ENCODE peak calls at places on chromosomes 6 and 20, in eight cellular contexts. One of them, this sample, is unnamed.

GRCh38 chr20:54920491-54920890 is 445.1 kb downstream of the DOK5 start:
- DNase-seq in K562: no peak
- DNase-seq in breast epithelium: no peak
- DNase-seq in stomach: no peak
- DNase-seq in GM12891: no peak
- DNase-seq in HCT116: no peak
- DNase-seq in transverse colon: no peak
- DNase-seq in suprapubic skin: no peak
- DNase-seq in this sample: no peak

GRCh38 chr20:38293490-38294333 is 10.2 kb upstream of the BPI start:
- DNase-seq in HCT116: no peak
- DNase-seq in suprapubic skin: no peak
- DNase-seq in transverse colon: no peak
- DNase-seq in K562: no peak
- DNase-seq in breast epithelium: no peak
- DNase-seq in GM12891: no peak
- DNase-seq in stomach: no peak
- DNase-seq in this sample: no peak

GRCh38 chr6:72406517-72406916 is 215.3 kb upstream of the KCNQ5 start:
- DNase-seq in GM12891: no peak
- DNase-seq in stomach: no peak
- DNase-seq in transverse colon: no peak
- DNase-seq in breast epithelium: no peak
- DNase-seq in HCT116: no peak
- DNase-seq in K562: no peak
- DNase-seq in suprapubic skin: no peak
- DNase-seq in this sample: no peak

GRCh38 chr6:96626749-96627353 is 63.9 kb downstream of the FHL5 start:
- DNase-seq in transverse colon: no peak
- DNase-seq in GM12891: no peak
- DNase-seq in K562: peak
- DNase-seq in breast epithelium: no peak
- DNase-seq in suprapubic skin: no peak
- DNase-seq in HCT116: peak
- DNase-seq in stomach: no peak
- DNase-seq in this sample: no peak

GRCh38 chr6:165571721-165572132 is 91.3 kb downstream of the PDE10A start:
- DNase-seq in transverse colon: no peak
- DNase-seq in GM12891: peak
- DNase-seq in HCT116: no peak
- DNase-seq in stomach: no peak
- DNase-seq in K562: no peak
- DNase-seq in suprapubic skin: no peak
- DNase-seq in breast epithelium: no peak
- DNase-seq in this sample: no peak

GRCh38 chr6:114227944-114228343 is 114.9 kb downstream of the HS3ST5 start:
- DNase-seq in K562: no peak
- DNase-seq in transverse colon: no peak
- DNase-seq in suprapubic skin: no peak
- DNase-seq in HCT116: no peak
- DNase-seq in GM12891: no peak
- DNase-seq in stomach: no peak
- DNase-seq in breast epithelium: no peak
- DNase-seq in this sample: no peak

GRCh38 chr6:147970970-147971369 is 371.7 kb upstream of the SASH1 start:
- DNase-seq in suprapubic skin: no peak
- DNase-seq in GM12891: no peak
- DNase-seq in HCT116: no peak
- DNase-seq in breast epithelium: no peak
- DNase-seq in stomach: no peak
- DNase-seq in transverse colon: no peak
- DNase-seq in K562: no peak
- DNase-seq in this sample: no peak

GRCh38 chr6:45687570-45687969 is 309.8 kb upstream of the SUPT3H start:
- DNase-seq in suprapubic skin: no peak
- DNase-seq in breast epithelium: no peak
- DNase-seq in transverse colon: no peak
- DNase-seq in K562: no peak
- DNase-seq in GM12891: no peak
- DNase-seq in HCT116: no peak
- DNase-seq in stomach: no peak
- DNase-seq in this sample: no peak

GRCh38 chr6:119276211-119276610 is 73.3 kb downstream of the MAN1A1 start:
- DNase-seq in K562: no peak
- DNase-seq in breast epithelium: no peak
- DNase-seq in stomach: no peak
- DNase-seq in HCT116: no peak
- DNase-seq in GM12891: no peak
- DNase-seq in suprapubic skin: no peak
- DNase-seq in transverse colon: no peak
- DNase-seq in this sample: no peak

GRCh38 chr6:89079611-89080213 is 839 bp upstream of the PNRC1 start:
- DNase-seq in K562: no peak
- DNase-seq in GM12891: no peak
- DNase-seq in suprapubic skin: no peak
- DNase-seq in breast epithelium: peak
- DNase-seq in HCT116: no peak
- DNase-seq in stomach: peak
- DNase-seq in transverse colon: peak
- DNase-seq in this sample: peak

GRCh38 chr6:35754452-35755321 is 17.9 kb downstream of the ARMC12 start:
- DNase-seq in suprapubic skin: no peak
- DNase-seq in HCT116: no peak
- DNase-seq in K562: peak
- DNase-seq in stomach: no peak
- DNase-seq in GM12891: no peak
- DNase-seq in transverse colon: no peak
- DNase-seq in breast epithelium: no peak
- DNase-seq in this sample: no peak

GRCh38 chr6:83113258-83113657 is 45.8 kb downstream of the DOP1A start:
- DNase-seq in K562: no peak
- DNase-seq in breast epithelium: no peak
- DNase-seq in GM12891: no peak
- DNase-seq in HCT116: no peak
- DNase-seq in suprapubic skin: no peak
- DNase-seq in stomach: no peak
- DNase-seq in transverse colon: no peak
- DNase-seq in this sample: no peak

DNA sequence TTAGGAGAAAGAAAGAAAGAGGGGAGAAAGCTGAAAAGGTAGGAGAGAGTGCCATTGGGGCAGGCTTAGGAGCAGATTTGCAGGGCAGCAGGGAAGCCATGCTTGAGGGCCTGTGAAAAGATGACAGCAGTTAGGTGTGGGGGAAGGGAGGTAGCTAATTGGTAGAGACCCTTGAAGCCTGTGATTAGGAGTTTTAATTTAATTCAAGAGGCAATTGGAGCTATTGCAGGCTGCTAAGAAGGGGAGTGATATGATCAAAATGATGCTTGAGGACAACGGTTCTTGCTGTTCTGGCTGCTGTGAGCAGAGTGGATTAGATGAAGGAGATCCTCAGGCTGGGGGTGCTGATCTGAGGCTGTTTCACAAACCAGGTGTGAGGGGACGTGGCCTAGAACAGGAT is 24.5 kb upstream of the SEC63 start:
- DNase-seq in transverse colon: no peak
- DNase-seq in suprapubic skin: no peak
- DNase-seq in stomach: no peak
- DNase-seq in HCT116: no peak
- DNase-seq in GM12891: no peak
- DNase-seq in K562: no peak
- DNase-seq in breast epithelium: no peak
- DNase-seq in this sample: no peak
- TF ChIP-seq POLR2AphosphoS5 in transverse colon: no peak
- TF ChIP-seq POLR2AphosphoS5 in suprapubic skin: no peak
- TF ChIP-seq POLR2AphosphoS5 in stomach: no peak
- TF ChIP-seq POLR2AphosphoS5 in HCT116: no peak
- TF ChIP-seq POLR2AphosphoS5 in GM12891: no peak
- TF ChIP-seq POLR2AphosphoS5 in K562: no peak
- TF ChIP-seq POLR2AphosphoS5 in breast epithelium: no peak
- TF ChIP-seq POLR2AphosphoS5 in this sample: no peak

GRCh38 chr6:131807644-131808459 is at the start of gene ENPP1:
- DNase-seq in breast epithelium: peak
- DNase-seq in transverse colon: peak
- DNase-seq in suprapubic skin: peak
- DNase-seq in stomach: peak
- DNase-seq in HCT116: peak
- DNase-seq in K562: peak
- DNase-seq in GM12891: peak
- DNase-seq in this sample: peak
- TF ChIP-seq POLR2A in breast epithelium: no peak
- TF ChIP-seq POLR2A in transverse colon: no peak
- TF ChIP-seq POLR2A in suprapubic skin: no peak
- TF ChIP-seq POLR2A in stomach: no peak
- TF ChIP-seq POLR2A in HCT116: peak
- TF ChIP-seq POLR2A in K562: no peak
- TF ChIP-seq POLR2A in GM12891: no peak
- TF ChIP-seq POLR2A in this sample: no peak

DNA sequence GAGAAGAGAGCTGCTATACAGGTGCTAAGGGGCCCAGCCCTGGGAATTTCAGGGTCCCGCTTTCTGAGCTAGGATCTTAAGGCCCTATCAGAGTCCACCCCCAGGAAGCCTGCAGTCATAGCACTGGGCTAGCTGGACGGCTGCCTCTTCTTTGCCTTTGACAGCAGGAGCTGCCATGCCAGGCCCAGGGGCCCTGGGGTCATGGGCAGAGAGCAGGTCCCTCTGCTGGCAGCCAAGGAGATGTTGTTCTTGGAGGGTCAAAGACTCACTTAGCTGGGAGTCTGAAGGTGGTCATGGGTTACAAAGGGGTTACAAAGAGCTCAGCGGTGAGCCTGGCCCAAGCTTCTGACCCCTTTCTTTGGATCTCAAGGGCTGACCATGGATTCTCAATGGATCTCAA is 52.7 kb downstream of the RPP21 start:
- DNase-seq in GM12891: no peak
- DNase-seq in breast epithelium: no peak
- DNase-seq in stomach: no peak
- DNase-seq in K562: no peak
- DNase-seq in suprapubic skin: no peak
- DNase-seq in transverse colon: no peak
- DNase-seq in HCT116: no peak
- DNase-seq in this sample: no peak
- TF ChIP-seq POLR2AphosphoS5 in GM12891: no peak
- TF ChIP-seq POLR2AphosphoS5 in breast epithelium: no peak
- TF ChIP-seq POLR2AphosphoS5 in stomach: no peak
- TF ChIP-seq POLR2AphosphoS5 in K562: no peak
- TF ChIP-seq POLR2AphosphoS5 in suprapubic skin: no peak
- TF ChIP-seq POLR2AphosphoS5 in transverse colon: no peak
- TF ChIP-seq POLR2AphosphoS5 in HCT116: no peak
- TF ChIP-seq POLR2AphosphoS5 in this sample: no peak

GRCh38 chr6:152380993-152381898 is 255.9 kb downstream of the SYNE1 start:
- DNase-seq in transverse colon: peak
- DNase-seq in GM12891: no peak
- DNase-seq in stomach: peak
- DNase-seq in HCT116: peak
- DNase-seq in K562: no peak
- DNase-seq in suprapubic skin: peak
- DNase-seq in breast epithelium: peak
- DNase-seq in this sample: no peak
- TF ChIP-seq POLR2A in transverse colon: peak
- TF ChIP-seq POLR2A in GM12891: no peak
- TF ChIP-seq POLR2A in stomach: no peak
- TF ChIP-seq POLR2A in HCT116: no peak
- TF ChIP-seq POLR2A in K562: no peak
- TF ChIP-seq POLR2A in suprapubic skin: peak
- TF ChIP-seq POLR2A in breast epithelium: peak
- TF ChIP-seq POLR2A in this sample: no peak

GRCh38 chr6:44076366-44077200 is 50.7 kb downstream of the MRPL14 start:
- DNase-seq in suprapubic skin: peak
- DNase-seq in K562: peak
- DNase-seq in GM12891: no peak
- DNase-seq in HCT116: no peak
- DNase-seq in breast epithelium: no peak
- DNase-seq in transverse colon: peak
- DNase-seq in stomach: peak
- DNase-seq in this sample: no peak
- TF ChIP-seq POLR2AphosphoS5 in suprapubic skin: no peak
- TF ChIP-seq POLR2AphosphoS5 in K562: peak
- TF ChIP-seq POLR2AphosphoS5 in GM12891: no peak
- TF ChIP-seq POLR2AphosphoS5 in HCT116: no peak
- TF ChIP-seq POLR2AphosphoS5 in breast epithelium: no peak
- TF ChIP-seq POLR2AphosphoS5 in transverse colon: no peak
- TF ChIP-seq POLR2AphosphoS5 in stomach: no peak
- TF ChIP-seq POLR2AphosphoS5 in this sample: no peak

GRCh38 chr20:14193443-14193842 is 144.0 kb downstream of the FLRT3 start:
- DNase-seq in breast epithelium: no peak
- DNase-seq in stomach: no peak
- DNase-seq in K562: no peak
- DNase-seq in transverse colon: no peak
- DNase-seq in HCT116: no peak
- DNase-seq in suprapubic skin: no peak
- DNase-seq in GM12891: no peak
- DNase-seq in this sample: no peak
- TF ChIP-seq POLR2A in breast epithelium: no peak
- TF ChIP-seq POLR2A in stomach: no peak
- TF ChIP-seq POLR2A in K562: no peak
- TF ChIP-seq POLR2A in transverse colon: no peak
- TF ChIP-seq POLR2A in HCT116: no peak
- TF ChIP-seq POLR2A in suprapubic skin: no peak
- TF ChIP-seq POLR2A in GM12891: no peak
- TF ChIP-seq POLR2A in this sample: no peak

DNA sequence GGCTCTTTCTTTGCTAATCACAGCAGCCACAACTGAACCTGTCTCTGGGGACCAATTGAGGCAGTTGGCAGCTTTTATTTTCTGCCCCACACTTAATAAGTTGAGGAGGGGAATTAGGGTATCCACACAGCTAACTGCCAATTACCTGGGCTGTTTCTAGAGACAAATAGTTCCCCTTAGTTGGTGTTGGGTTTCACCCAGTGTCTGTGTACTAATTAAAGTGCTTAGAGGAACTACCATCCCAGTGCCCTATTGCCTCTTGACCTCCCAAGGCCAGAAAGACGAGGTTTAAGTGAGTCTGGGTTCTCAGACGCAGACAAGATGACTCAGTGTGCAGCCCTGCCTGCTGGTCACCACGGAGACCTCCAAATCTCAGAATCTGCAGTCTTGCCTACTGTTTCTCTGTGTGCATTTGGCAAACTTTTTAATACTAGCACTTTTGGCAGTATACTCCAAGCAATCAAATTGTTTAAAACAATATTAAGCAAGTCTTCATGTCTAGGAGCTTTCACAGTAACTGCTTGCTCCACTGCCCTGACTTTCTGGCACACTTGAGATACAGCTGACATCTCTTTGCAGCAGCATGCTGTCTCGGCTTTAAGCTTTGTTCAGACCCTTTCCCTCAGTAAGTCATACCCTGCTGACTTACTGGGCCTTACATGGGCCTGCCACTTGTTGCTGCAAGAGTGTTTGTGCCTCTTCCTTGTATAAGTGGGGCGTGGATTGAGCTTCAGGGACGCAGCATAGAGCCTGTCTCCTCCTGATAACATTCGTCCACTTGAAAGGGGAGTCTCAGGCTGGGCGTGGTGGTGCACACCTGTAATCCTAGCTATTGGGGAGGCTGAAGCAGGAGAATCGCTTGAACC is 31.9 kb downstream of the STK35 start:
- DNase-seq in transverse colon: no peak
- DNase-seq in K562: no peak
- DNase-seq in GM12891: no peak
- DNase-seq in HCT116: no peak
- DNase-seq in suprapubic skin: no peak
- DNase-seq in stomach: no peak
- DNase-seq in breast epithelium: no peak
- DNase-seq in this sample: no peak
- TF ChIP-seq POLR2AphosphoS5 in transverse colon: peak
- TF ChIP-seq POLR2AphosphoS5 in K562: no peak
- TF ChIP-seq POLR2AphosphoS5 in GM12891: no peak
- TF ChIP-seq POLR2AphosphoS5 in HCT116: no peak
- TF ChIP-seq POLR2AphosphoS5 in suprapubic skin: no peak
- TF ChIP-seq POLR2AphosphoS5 in stomach: no peak
- TF ChIP-seq POLR2AphosphoS5 in breast epithelium: no peak
- TF ChIP-seq POLR2AphosphoS5 in this sample: no peak

This sample was measured in GM12892.